ENCODE peak calls at places on chromosome 19, in eight cellular contexts. W is T-helper 17 cell; S is stimulated activated CD4-positive, alpha-beta T cell treated with anti-CD3 and anti-CD28 coated beads, Interleukin-15, amount 100 ng/mL, for 24 hours; C is tibial nerve; J is activated CD8-positive, alpha-beta T cell treated with anti-CD3 and anti-CD28 coated beads for 36 hours; L is NCI-H2227 treated with DMSO at 0.1 percent for 48 hours; D is GM03348; G is M059J. P is an unnamed sample.

GRCh38 chr19:35228177-35228930 is at the start of gene FAM187B:
- DNase-seq in W (no peak), S (no peak), C (no peak), J (no peak), L (no peak), D (no peak), G (no peak), P (no peak)

GRCh38 chr19:53195265-53195879 is 2.2 kb upstream of the ZNF665 start:
- DNase-seq in W (peak; percentile 54), S (peak; percentile 68), C (peak; percentile 95), J (peak; percentile 86), L (peak; percentile 97), D (peak; percentile 79), G (peak; percentile 74), P (peak; percentile 84)

GRCh38 chr19:28633223-28634030 is 579.5 kb downstream of the UQCRFS1 start:
- DNase-seq in W (no peak), S (peak; percentile 52), C (no peak), J (peak; percentile 70), L (peak; percentile 82), D (peak; percentile 65), G (no peak), P (peak; percentile 63)

GRCh38 chr19:4456843-4457653 is 546 bp downstream of the UBXN6 start:
- DNase-seq in W (peak; percentile 52), S (peak; percentile 49), C (peak; percentile 28), J (peak; percentile 33), L (peak; percentile 48), D (peak; percentile 91), G (peak; percentile 29), P (peak; percentile 81)

GRCh38 chr19:38699027-38699346 is 45.3 kb downstream of the CAPN12 start:
- DNase-seq in W (no peak), S (peak; percentile 40), C (no peak), J (peak; percentile 67), L (no peak), D (no peak), G (no peak), P (no peak)

GRCh38 chr19:38721977-38722773 is 22.1 kb downstream of the CAPN12 start:
- DNase-seq in W (no peak), S (no peak), C (peak; percentile 43), J (no peak), L (peak; percentile 85), D (no peak), G (no peak), P (peak; percentile 47)

GRCh38 chr19:36972594-36972993 is 56.5 kb downstream of the ZNF568 start:
- DNase-seq in W (no peak), S (no peak), C (no peak), J (no peak), L (no peak), D (peak; percentile 3), G (no peak), P (no peak)

GRCh38 chr19:45887311-45887710 is 1.4 kb upstream of the IRF2BP1 start:
- DNase-seq in W (no peak), S (no peak), C (no peak), J (no peak), L (no peak), D (no peak), G (no peak), P (no peak)

GRCh38 chr19:797528-798414 is 519 bp downstream of the PTBP1 start:
- DNase-seq in W (peak; percentile 84), S (peak; percentile 93), C (peak; percentile 69), J (peak; percentile 91), L (peak; percentile 60), D (peak; percentile 99), G (peak; percentile 84), P (peak; percentile 97)

GRCh38 chr19:3658004-3658822 is 31.6 kb upstream of the CACTIN start:
- DNase-seq in W (no peak), S (no peak), C (no peak), J (no peak), L (no peak), D (no peak), G (no peak), P (no peak)

GRCh38 chr19:34475975-34476594 is 5.5 kb upstream of the WTIP start:
- DNase-seq in W (no peak), S (no peak), C (no peak), J (no peak), L (no peak), D (no peak), G (no peak), P (no peak)